ENCODE peak calls at places on chromosomes 3 and 15, in five cellular contexts. One of them, this sample, is unnamed.

GRCh38 chr3:20405731-20406130 is 219.7 kb upstream of the SGO1 start:
- DNase-seq in SW480: peak
- DNase-seq in effector memory CD8-positive, alpha-beta T cell: no peak
- DNase-seq in stimulated activated CD8-positive, alpha-beta memory T cell treated with anti-CD3 and anti-CD28 coated beads, Interleukin-7, amount 100 ng/mL, for 1 hour: no peak
- DNase-seq in endothelial cell of umbilical vein: no peak
- DNase-seq in this sample: no peak

GRCh38 chr3:159616234-159616825 is 372.3 kb upstream of the IL12A start:
- DNase-seq in SW480: peak
- DNase-seq in effector memory CD8-positive, alpha-beta T cell: no peak
- DNase-seq in stimulated activated CD8-positive, alpha-beta memory T cell treated with anti-CD3 and anti-CD28 coated beads, Interleukin-7, amount 100 ng/mL, for 1 hour: no peak
- DNase-seq in endothelial cell of umbilical vein: peak
- DNase-seq in this sample: no peak

GRCh38 chr3:106294121-106294520 is 425.3 kb upstream of the CBLB start:
- DNase-seq in SW480: no peak
- DNase-seq in effector memory CD8-positive, alpha-beta T cell: no peak
- DNase-seq in stimulated activated CD8-positive, alpha-beta memory T cell treated with anti-CD3 and anti-CD28 coated beads, Interleukin-7, amount 100 ng/mL, for 1 hour: no peak
- DNase-seq in endothelial cell of umbilical vein: no peak
- DNase-seq in this sample: no peak

GRCh38 chr3:87167634-87168456 is 59.3 kb upstream of the CHMP2B start:
- DNase-seq in SW480: peak
- DNase-seq in effector memory CD8-positive, alpha-beta T cell: peak
- DNase-seq in stimulated activated CD8-positive, alpha-beta memory T cell treated with anti-CD3 and anti-CD28 coated beads, Interleukin-7, amount 100 ng/mL, for 1 hour: no peak
- DNase-seq in endothelial cell of umbilical vein: peak
- DNase-seq in this sample: no peak

GRCh38 chr3:163335429-163335828 is 1742.9 kb downstream of the SI start:
- DNase-seq in SW480: no peak
- DNase-seq in effector memory CD8-positive, alpha-beta T cell: no peak
- DNase-seq in stimulated activated CD8-positive, alpha-beta memory T cell treated with anti-CD3 and anti-CD28 coated beads, Interleukin-7, amount 100 ng/mL, for 1 hour: no peak
- DNase-seq in endothelial cell of umbilical vein: no peak
- DNase-seq in this sample: no peak

GRCh38 chr3:27216955-27217552 is 152.1 kb downstream of the NEK10 start:
- DNase-seq in SW480: no peak
- DNase-seq in effector memory CD8-positive, alpha-beta T cell: no peak
- DNase-seq in stimulated activated CD8-positive, alpha-beta memory T cell treated with anti-CD3 and anti-CD28 coated beads, Interleukin-7, amount 100 ng/mL, for 1 hour: no peak
- DNase-seq in endothelial cell of umbilical vein: peak
- DNase-seq in this sample: no peak

GRCh38 chr15:62758126-62758951 is 284.2 kb upstream of the TPM1 start:
- DNase-seq in SW480: peak
- DNase-seq in effector memory CD8-positive, alpha-beta T cell: no peak
- DNase-seq in stimulated activated CD8-positive, alpha-beta memory T cell treated with anti-CD3 and anti-CD28 coated beads, Interleukin-7, amount 100 ng/mL, for 1 hour: no peak
- DNase-seq in endothelial cell of umbilical vein: peak
- DNase-seq in this sample: no peak

GRCh38 chr3:94036909-94037507 is 8.6 kb upstream of the STX19 start:
- DNase-seq in SW480: peak
- DNase-seq in effector memory CD8-positive, alpha-beta T cell: no peak
- DNase-seq in stimulated activated CD8-positive, alpha-beta memory T cell treated with anti-CD3 and anti-CD28 coated beads, Interleukin-7, amount 100 ng/mL, for 1 hour: no peak
- DNase-seq in endothelial cell of umbilical vein: peak
- DNase-seq in this sample: no peak

GRCh38 chr15:70259640-70260066 is 161.9 kb upstream of the TLE3 start:
- DNase-seq in SW480: peak
- DNase-seq in effector memory CD8-positive, alpha-beta T cell: no peak
- DNase-seq in stimulated activated CD8-positive, alpha-beta memory T cell treated with anti-CD3 and anti-CD28 coated beads, Interleukin-7, amount 100 ng/mL, for 1 hour: no peak
- DNase-seq in endothelial cell of umbilical vein: no peak
- DNase-seq in this sample: no peak

GRCh38 chr3:108235290-108235689 is 13.1 kb upstream of the IFT57 start:
- DNase-seq in SW480: no peak
- DNase-seq in effector memory CD8-positive, alpha-beta T cell: no peak
- DNase-seq in stimulated activated CD8-positive, alpha-beta memory T cell treated with anti-CD3 and anti-CD28 coated beads, Interleukin-7, amount 100 ng/mL, for 1 hour: no peak
- DNase-seq in endothelial cell of umbilical vein: no peak
- DNase-seq in this sample: no peak

GRCh38 chr3:57142335-57142734 is 22.8 kb downstream of the IL17RD start:
- DNase-seq in SW480: no peak
- DNase-seq in effector memory CD8-positive, alpha-beta T cell: no peak
- DNase-seq in stimulated activated CD8-positive, alpha-beta memory T cell treated with anti-CD3 and anti-CD28 coated beads, Interleukin-7, amount 100 ng/mL, for 1 hour: no peak
- DNase-seq in endothelial cell of umbilical vein: no peak
- DNase-seq in this sample: no peak

GRCh38 chr3:38029400-38030125 is at the start of gene PLCD1:
- DNase-seq in SW480: no peak
- DNase-seq in effector memory CD8-positive, alpha-beta T cell: peak
- DNase-seq in stimulated activated CD8-positive, alpha-beta memory T cell treated with anti-CD3 and anti-CD28 coated beads, Interleukin-7, amount 100 ng/mL, for 1 hour: no peak
- DNase-seq in endothelial cell of umbilical vein: peak
- DNase-seq in this sample: peak

This sample was measured in activated T-helper 1 cell treated with anti-CD3 and anti-CD28 coated beads, Interleukin-2, amount 50 U/mL, for 16 hours.